ENCODE peak calls at places on chromosome 20, in ten cellular contexts. One of them, this sample, is unnamed.

GRCh38 chr20:38252292-38253288 is 7.9 kb downstream of the KIAA1755 start:
- DNase-seq in type B pancreatic cell: no peak
- DNase-seq in endothelial cell: no peak
- DNase-seq in brain microvascular endothelial cell: no peak
- DNase-seq in fibroblast of pulmonary artery: no peak
- DNase-seq in choroid plexus epithelial cell: peak; percentile 53
- DNase-seq in epithelial cell of esophagus: no peak
- DNase-seq in kidney epithelial cell: no peak
- DNase-seq in fibroblast of mammary gland: no peak
- DNase-seq in mucosa of descending colon: no peak
- DNase-seq in this sample: no peak

GRCh38 chr20:45469336-45470261 is at the start of gene WFDC2:
- DNase-seq in type B pancreatic cell: no peak
- DNase-seq in endothelial cell: peak; percentile 20
- DNase-seq in brain microvascular endothelial cell: no peak
- DNase-seq in fibroblast of pulmonary artery: no peak
- DNase-seq in choroid plexus epithelial cell: no peak
- DNase-seq in epithelial cell of esophagus: no peak
- DNase-seq in kidney epithelial cell: no peak
- DNase-seq in fibroblast of mammary gland: no peak
- DNase-seq in mucosa of descending colon: peak; percentile 76
- DNase-seq in this sample: no peak

GRCh38 chr20:58778774-58779173 is 71.9 kb downstream of the GNAS-AS1 start:
- DNase-seq in type B pancreatic cell: no peak
- DNase-seq in endothelial cell: no peak
- DNase-seq in brain microvascular endothelial cell: no peak
- DNase-seq in fibroblast of pulmonary artery: no peak
- DNase-seq in choroid plexus epithelial cell: no peak
- DNase-seq in epithelial cell of esophagus: no peak
- DNase-seq in kidney epithelial cell: no peak
- DNase-seq in fibroblast of mammary gland: no peak
- DNase-seq in mucosa of descending colon: no peak
- DNase-seq in this sample: no peak

GRCh38 chr20:37345339-37346231 is at the start of gene SRC:
- DNase-seq in type B pancreatic cell: peak; percentile 82
- DNase-seq in endothelial cell: peak; percentile 58
- DNase-seq in brain microvascular endothelial cell: peak; percentile 49
- DNase-seq in fibroblast of pulmonary artery: peak; percentile 72
- DNase-seq in choroid plexus epithelial cell: peak; percentile 64
- DNase-seq in epithelial cell of esophagus: peak; percentile 75
- DNase-seq in kidney epithelial cell: no peak
- DNase-seq in fibroblast of mammary gland: peak; percentile 54
- DNase-seq in mucosa of descending colon: peak; percentile 93
- DNase-seq in this sample: peak; percentile 74

GRCh38 chr20:10861619-10862018 is 187.8 kb upstream of the JAG1 start:
- DNase-seq in type B pancreatic cell: no peak
- DNase-seq in endothelial cell: no peak
- DNase-seq in brain microvascular endothelial cell: no peak
- DNase-seq in fibroblast of pulmonary artery: no peak
- DNase-seq in choroid plexus epithelial cell: no peak
- DNase-seq in epithelial cell of esophagus: peak; percentile 61
- DNase-seq in kidney epithelial cell: no peak
- DNase-seq in fibroblast of mammary gland: no peak
- DNase-seq in mucosa of descending colon: no peak
- DNase-seq in this sample: peak; percentile 65

GRCh38 chr20:63972312-63973159 is 2.8 kb upstream of the ZNF512B start:
- DNase-seq in type B pancreatic cell: no peak
- DNase-seq in endothelial cell: no peak
- DNase-seq in brain microvascular endothelial cell: no peak
- DNase-seq in fibroblast of pulmonary artery: no peak
- DNase-seq in choroid plexus epithelial cell: no peak
- DNase-seq in epithelial cell of esophagus: no peak
- DNase-seq in kidney epithelial cell: no peak
- DNase-seq in fibroblast of mammary gland: no peak
- DNase-seq in mucosa of descending colon: peak; percentile 21
- DNase-seq in this sample: no peak

GRCh38 chr20:50312682-50313187 is 122.1 kb downstream of the CEBPB start:
- DNase-seq in type B pancreatic cell: no peak
- DNase-seq in endothelial cell: no peak
- DNase-seq in brain microvascular endothelial cell: no peak
- DNase-seq in fibroblast of pulmonary artery: peak; percentile 93
- DNase-seq in choroid plexus epithelial cell: peak; percentile 47
- DNase-seq in epithelial cell of esophagus: peak; percentile 83
- DNase-seq in kidney epithelial cell: no peak
- DNase-seq in fibroblast of mammary gland: peak; percentile 92
- DNase-seq in mucosa of descending colon: no peak
- DNase-seq in this sample: peak; percentile 98

GRCh38 chr20:56440346-56441007 is 27.9 kb upstream of the RTF2 start:
- DNase-seq in type B pancreatic cell: no peak
- DNase-seq in endothelial cell: no peak
- DNase-seq in brain microvascular endothelial cell: no peak
- DNase-seq in fibroblast of pulmonary artery: no peak
- DNase-seq in choroid plexus epithelial cell: peak; percentile 50
- DNase-seq in epithelial cell of esophagus: no peak
- DNase-seq in kidney epithelial cell: no peak
- DNase-seq in fibroblast of mammary gland: no peak
- DNase-seq in mucosa of descending colon: no peak
- DNase-seq in this sample: no peak

GRCh38 chr20:63288581-63289251 is 4.3 kb upstream of the COL20A1 start:
- DNase-seq in type B pancreatic cell: no peak
- DNase-seq in endothelial cell: no peak
- DNase-seq in brain microvascular endothelial cell: no peak
- DNase-seq in fibroblast of pulmonary artery: no peak
- DNase-seq in choroid plexus epithelial cell: no peak
- DNase-seq in epithelial cell of esophagus: no peak
- DNase-seq in kidney epithelial cell: no peak
- DNase-seq in fibroblast of mammary gland: no peak
- DNase-seq in mucosa of descending colon: no peak
- DNase-seq in this sample: no peak

GRCh38 chr20:62739581-62740285 is 31.1 kb downstream of the NTSR1 start:
- DNase-seq in type B pancreatic cell: no peak
- DNase-seq in endothelial cell: no peak
- DNase-seq in brain microvascular endothelial cell: no peak
- DNase-seq in fibroblast of pulmonary artery: no peak
- DNase-seq in choroid plexus epithelial cell: no peak
- DNase-seq in epithelial cell of esophagus: no peak
- DNase-seq in kidney epithelial cell: no peak
- DNase-seq in fibroblast of mammary gland: no peak
- DNase-seq in mucosa of descending colon: peak; percentile 71
- DNase-seq in this sample: peak; percentile 72

GRCh38 chr20:17624070-17624469 is 54.2 kb downstream of the DSTN start:
- DNase-seq in type B pancreatic cell: no peak
- DNase-seq in endothelial cell: no peak
- DNase-seq in brain microvascular endothelial cell: no peak
- DNase-seq in fibroblast of pulmonary artery: no peak
- DNase-seq in choroid plexus epithelial cell: no peak
- DNase-seq in epithelial cell of esophagus: no peak
- DNase-seq in kidney epithelial cell: no peak
- DNase-seq in fibroblast of mammary gland: no peak
- DNase-seq in mucosa of descending colon: peak; percentile 17
- DNase-seq in this sample: no peak

GRCh38 chr20:36548006-36548315 is 6.6 kb downstream of the MYL9 start:
- DNase-seq in type B pancreatic cell: no peak
- DNase-seq in endothelial cell: peak; percentile 40
- DNase-seq in brain microvascular endothelial cell: no peak
- DNase-seq in fibroblast of pulmonary artery: no peak
- DNase-seq in choroid plexus epithelial cell: peak; percentile 47
- DNase-seq in epithelial cell of esophagus: no peak
- DNase-seq in kidney epithelial cell: no peak
- DNase-seq in fibroblast of mammary gland: no peak
- DNase-seq in mucosa of descending colon: no peak
- DNase-seq in this sample: no peak

GRCh38 chr20:14948416-14948815 is 611.0 kb upstream of the FLRT3 start:
- DNase-seq in type B pancreatic cell: no peak
- DNase-seq in endothelial cell: no peak
- DNase-seq in brain microvascular endothelial cell: no peak
- DNase-seq in fibroblast of pulmonary artery: no peak
- DNase-seq in choroid plexus epithelial cell: peak; percentile 13
- DNase-seq in epithelial cell of esophagus: peak; percentile 46
- DNase-seq in kidney epithelial cell: no peak
- DNase-seq in fibroblast of mammary gland: no peak
- DNase-seq in mucosa of descending colon: no peak
- DNase-seq in this sample: peak; percentile 14

GRCh38 chr20:19522080-19522801 is 235.8 kb upstream of the RIN2 start:
- DNase-seq in type B pancreatic cell: no peak
- DNase-seq in endothelial cell: no peak
- DNase-seq in brain microvascular endothelial cell: no peak
- DNase-seq in fibroblast of pulmonary artery: no peak
- DNase-seq in choroid plexus epithelial cell: no peak
- DNase-seq in epithelial cell of esophagus: no peak
- DNase-seq in kidney epithelial cell: no peak
- DNase-seq in fibroblast of mammary gland: no peak
- DNase-seq in mucosa of descending colon: no peak
- DNase-seq in this sample: no peak

GRCh38 chr20:45779011-45779915 is 12.4 kb downstream of the WFDC3 start:
- DNase-seq in type B pancreatic cell: no peak
- DNase-seq in endothelial cell: no peak
- DNase-seq in brain microvascular endothelial cell: peak; percentile 98
- DNase-seq in fibroblast of pulmonary artery: peak; percentile 97
- DNase-seq in choroid plexus epithelial cell: peak; percentile 98
- DNase-seq in epithelial cell of esophagus: peak; percentile 99
- DNase-seq in kidney epithelial cell: peak; percentile 97
- DNase-seq in fibroblast of mammary gland: peak; percentile 99
- DNase-seq in mucosa of descending colon: peak; percentile 80
- DNase-seq in this sample: peak; percentile 98

GRCh38 chr20:50144362-50144761 is 9.2 kb downstream of the PEDS1 start:
- DNase-seq in type B pancreatic cell: no peak
- DNase-seq in endothelial cell: no peak
- DNase-seq in brain microvascular endothelial cell: peak; percentile 98
- DNase-seq in fibroblast of pulmonary artery: peak; percentile 99
- DNase-seq in choroid plexus epithelial cell: peak; percentile 98
- DNase-seq in epithelial cell of esophagus: peak; percentile 100
- DNase-seq in kidney epithelial cell: peak; percentile 93
- DNase-seq in fibroblast of mammary gland: peak; percentile 99
- DNase-seq in mucosa of descending colon: no peak
- DNase-seq in this sample: peak; percentile 99

GRCh38 chr20:8903655-8904605 is 165.0 kb upstream of the PLCB4 start:
- DNase-seq in type B pancreatic cell: no peak
- DNase-seq in endothelial cell: no peak
- DNase-seq in brain microvascular endothelial cell: no peak
- DNase-seq in fibroblast of pulmonary artery: no peak
- DNase-seq in choroid plexus epithelial cell: no peak
- DNase-seq in epithelial cell of esophagus: peak; percentile 5
- DNase-seq in kidney epithelial cell: no peak
- DNase-seq in fibroblast of mammary gland: peak; percentile 6
- DNase-seq in mucosa of descending colon: no peak
- DNase-seq in this sample: peak; percentile 1

DNA sequence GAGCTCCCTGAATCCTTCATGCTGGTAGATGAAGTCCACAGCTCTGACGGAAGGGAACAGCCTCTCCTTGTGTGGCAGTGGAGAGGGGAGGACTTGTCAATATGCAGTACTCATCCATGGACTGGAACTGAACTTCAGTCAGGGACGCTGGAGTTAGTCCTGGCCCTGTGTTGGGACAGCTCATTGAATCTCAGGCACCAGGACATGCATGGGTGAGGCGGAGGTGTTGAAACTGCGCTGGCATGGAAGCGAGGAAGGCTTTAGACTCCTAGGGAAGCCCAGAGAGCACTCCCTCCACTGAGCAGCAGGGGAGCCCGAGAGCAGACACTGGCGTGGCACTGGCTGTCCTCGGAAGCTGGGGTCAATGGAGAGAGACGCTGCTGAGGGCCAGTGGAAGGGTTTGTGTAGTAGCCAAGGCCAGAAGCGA is 161.3 kb upstream of the GGTLC1 start:
- DNase-seq in type B pancreatic cell: no peak
- DNase-seq in endothelial cell: peak; percentile 67
- DNase-seq in brain microvascular endothelial cell: no peak
- DNase-seq in fibroblast of pulmonary artery: no peak
- DNase-seq in choroid plexus epithelial cell: no peak
- DNase-seq in epithelial cell of esophagus: no peak
- DNase-seq in kidney epithelial cell: no peak
- DNase-seq in fibroblast of mammary gland: no peak
- DNase-seq in mucosa of descending colon: peak; percentile 40
- DNase-seq in this sample: peak; percentile 2
- TF ChIP-seq CTCF in type B pancreatic cell: peak; percentile 71
- TF ChIP-seq CTCF in endothelial cell: peak; percentile 45
- TF ChIP-seq CTCF in brain microvascular endothelial cell: peak; percentile 63
- TF ChIP-seq CTCF in fibroblast of pulmonary artery: peak; percentile 47
- TF ChIP-seq CTCF in choroid plexus epithelial cell: peak; percentile 58
- TF ChIP-seq CTCF in epithelial cell of esophagus: peak; percentile 57
- TF ChIP-seq CTCF in kidney epithelial cell: peak; percentile 43
- TF ChIP-seq CTCF in fibroblast of mammary gland: peak; percentile 12
- TF ChIP-seq CTCF in mucosa of descending colon: no peak
- TF ChIP-seq CTCF in this sample: peak; percentile 15

GRCh38 chr20:48656661-48657211 is 171.1 kb downstream of the PREX1 start:
- DNase-seq in type B pancreatic cell: no peak
- DNase-seq in endothelial cell: peak; percentile 40
- DNase-seq in brain microvascular endothelial cell: no peak
- DNase-seq in fibroblast of pulmonary artery: no peak
- DNase-seq in choroid plexus epithelial cell: no peak
- DNase-seq in epithelial cell of esophagus: no peak
- DNase-seq in kidney epithelial cell: no peak
- DNase-seq in fibroblast of mammary gland: no peak
- DNase-seq in mucosa of descending colon: no peak
- DNase-seq in this sample: peak; percentile 66
- TF ChIP-seq CTCF in type B pancreatic cell: peak; percentile 56
- TF ChIP-seq CTCF in endothelial cell: peak; percentile 34
- TF ChIP-seq CTCF in brain microvascular endothelial cell: peak; percentile 45
- TF ChIP-seq CTCF in fibroblast of pulmonary artery: peak; percentile 19
- TF ChIP-seq CTCF in choroid plexus epithelial cell: no peak
- TF ChIP-seq CTCF in epithelial cell of esophagus: peak; percentile 2
- TF ChIP-seq CTCF in kidney epithelial cell: peak; percentile 7
- TF ChIP-seq CTCF in fibroblast of mammary gland: peak; percentile 13
- TF ChIP-seq CTCF in mucosa of descending colon: no peak
- TF ChIP-seq CTCF in this sample: peak; percentile 34

GRCh38 chr20:1299522-1299921 is 29.4 kb downstream of the SDCBP2 start:
- DNase-seq in type B pancreatic cell: no peak
- DNase-seq in endothelial cell: peak; percentile 27
- DNase-seq in brain microvascular endothelial cell: no peak
- DNase-seq in fibroblast of pulmonary artery: no peak
- DNase-seq in choroid plexus epithelial cell: no peak
- DNase-seq in epithelial cell of esophagus: no peak
- DNase-seq in kidney epithelial cell: no peak
- DNase-seq in fibroblast of mammary gland: no peak
- DNase-seq in mucosa of descending colon: peak; percentile 59
- DNase-seq in this sample: peak; percentile 18
- TF ChIP-seq CTCF in type B pancreatic cell: peak; percentile 54
- TF ChIP-seq CTCF in endothelial cell: peak; percentile 28
- TF ChIP-seq CTCF in brain microvascular endothelial cell: peak; percentile 44
- TF ChIP-seq CTCF in fibroblast of pulmonary artery: peak; percentile 10
- TF ChIP-seq CTCF in choroid plexus epithelial cell: peak; percentile 19
- TF ChIP-seq CTCF in epithelial cell of esophagus: peak; percentile 17
- TF ChIP-seq CTCF in kidney epithelial cell: no peak
- TF ChIP-seq CTCF in fibroblast of mammary gland: peak; percentile 15
- TF ChIP-seq CTCF in mucosa of descending colon: no peak
- TF ChIP-seq CTCF in this sample: peak; percentile 35

GRCh38 chr20:60851826-60852704 is 400.0 kb upstream of the CDH4 start:
- DNase-seq in type B pancreatic cell: no peak
- DNase-seq in endothelial cell: peak; percentile 60
- DNase-seq in brain microvascular endothelial cell: no peak
- DNase-seq in fibroblast of pulmonary artery: no peak
- DNase-seq in choroid plexus epithelial cell: peak; percentile 1
- DNase-seq in epithelial cell of esophagus: peak; percentile 12
- DNase-seq in kidney epithelial cell: no peak
- DNase-seq in fibroblast of mammary gland: peak; percentile 6
- DNase-seq in mucosa of descending colon: no peak
- DNase-seq in this sample: peak; percentile 31
- TF ChIP-seq CTCF in type B pancreatic cell: peak; percentile 79
- TF ChIP-seq CTCF in endothelial cell: peak; percentile 38
- TF ChIP-seq CTCF in brain microvascular endothelial cell: peak; percentile 73
- TF ChIP-seq CTCF in fibroblast of pulmonary artery: no peak
- TF ChIP-seq CTCF in choroid plexus epithelial cell: peak; percentile 36
- TF ChIP-seq CTCF in epithelial cell of esophagus: peak; percentile 45
- TF ChIP-seq CTCF in kidney epithelial cell: peak; percentile 66
- TF ChIP-seq CTCF in fibroblast of mammary gland: peak; percentile 47
- TF ChIP-seq CTCF in mucosa of descending colon: no peak
- TF ChIP-seq CTCF in this sample: peak; percentile 79